ENCODE peak calls at places on chromosomes 5 and 9, in six cellular contexts. U is IMR-90, O is H1, Z is mesendoderm, A is neuronal stem cell, V is trophoblast cell. X is an unnamed sample.

GRCh38 chr9:136379891-136380290 is 6.4 kb upstream of the CARD9 start:
- DNase-seq in U (no peak), O (no peak), Z (no peak), A (no peak), V (no peak), X (no peak)

GRCh38 chr5:133109655-133110483 is 58.1 kb downstream of the HSPA4 start:
- DNase-seq in U (no peak), O (no peak), Z (peak), A (no peak), V (no peak), X (peak)

GRCh38 chr5:142542906-142543305 is 143.0 kb downstream of the FGF1 start:
- DNase-seq in U (peak), O (no peak), Z (peak), A (no peak), V (no peak), X (peak)

GRCh38 chr9:35714123-35714522 is 17.9 kb downstream of the TLN1 start:
- DNase-seq in U (no peak), O (no peak), Z (no peak), A (no peak), V (no peak), X (no peak)

GRCh38 chr5:73606206-73606753 is 19.7 kb upstream of the ARHGEF28 start:
- DNase-seq in U (no peak), O (no peak), Z (no peak), A (no peak), V (no peak), X (no peak)

GRCh38 chr5:89504051-89504450 is 621.1 kb upstream of the MEF2C start:
- DNase-seq in U (no peak), O (no peak), Z (no peak), A (no peak), V (no peak), X (no peak)

GRCh38 chr5:16593630-16594029 is 23.2 kb downstream of the RETREG1 start:
- DNase-seq in U (no peak), O (no peak), Z (no peak), A (no peak), V (peak), X (no peak)

GRCh38 chr5:115770466-115770865 is 46.0 kb downstream of the CDO1 start:
- DNase-seq in U (peak), O (peak), Z (peak), A (peak), V (no peak), X (no peak)

GRCh38 chr5:6551287-6551954 is 81.4 kb downstream of the NSUN2 start:
- DNase-seq in U (no peak), O (no peak), Z (no peak), A (no peak), V (no peak), X (no peak)

GRCh38 chr5:149486726-149487635 is 64.3 kb downstream of the CSNK1A1 start:
- DNase-seq in U (peak), O (no peak), Z (peak), A (no peak), V (peak), X (peak)
- H3K4me2 ChIP-seq in U (peak), O (no peak), Z (no peak), A (no peak), V (peak), X (no peak)

DNA sequence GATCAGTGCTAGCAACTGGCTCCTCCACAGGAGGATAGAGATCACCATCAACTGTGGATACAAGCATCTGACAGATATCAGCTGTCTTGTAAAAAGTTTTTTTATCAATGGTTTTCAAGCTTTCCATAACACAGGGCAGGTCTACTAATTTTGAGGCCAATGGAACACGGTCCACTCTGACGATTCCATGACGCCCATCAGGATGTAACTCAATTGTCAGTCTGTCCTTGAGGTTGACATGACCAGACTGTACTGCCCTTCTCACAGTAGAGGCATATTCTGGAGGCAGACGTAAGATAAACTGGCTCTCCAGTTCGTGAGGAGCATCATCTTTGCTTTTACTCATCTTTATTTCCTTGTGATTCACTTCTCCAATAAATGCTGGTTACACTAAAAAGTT is 885 bp downstream of the TAF7 start:
- DNase-seq in U (no peak), O (no peak), Z (peak), A (no peak), V (no peak), X (no peak)
- H2AK5ac ChIP-seq in U (no peak), O (peak), Z (no peak), A (no peak), V (no peak), X (no peak)

DNA sequence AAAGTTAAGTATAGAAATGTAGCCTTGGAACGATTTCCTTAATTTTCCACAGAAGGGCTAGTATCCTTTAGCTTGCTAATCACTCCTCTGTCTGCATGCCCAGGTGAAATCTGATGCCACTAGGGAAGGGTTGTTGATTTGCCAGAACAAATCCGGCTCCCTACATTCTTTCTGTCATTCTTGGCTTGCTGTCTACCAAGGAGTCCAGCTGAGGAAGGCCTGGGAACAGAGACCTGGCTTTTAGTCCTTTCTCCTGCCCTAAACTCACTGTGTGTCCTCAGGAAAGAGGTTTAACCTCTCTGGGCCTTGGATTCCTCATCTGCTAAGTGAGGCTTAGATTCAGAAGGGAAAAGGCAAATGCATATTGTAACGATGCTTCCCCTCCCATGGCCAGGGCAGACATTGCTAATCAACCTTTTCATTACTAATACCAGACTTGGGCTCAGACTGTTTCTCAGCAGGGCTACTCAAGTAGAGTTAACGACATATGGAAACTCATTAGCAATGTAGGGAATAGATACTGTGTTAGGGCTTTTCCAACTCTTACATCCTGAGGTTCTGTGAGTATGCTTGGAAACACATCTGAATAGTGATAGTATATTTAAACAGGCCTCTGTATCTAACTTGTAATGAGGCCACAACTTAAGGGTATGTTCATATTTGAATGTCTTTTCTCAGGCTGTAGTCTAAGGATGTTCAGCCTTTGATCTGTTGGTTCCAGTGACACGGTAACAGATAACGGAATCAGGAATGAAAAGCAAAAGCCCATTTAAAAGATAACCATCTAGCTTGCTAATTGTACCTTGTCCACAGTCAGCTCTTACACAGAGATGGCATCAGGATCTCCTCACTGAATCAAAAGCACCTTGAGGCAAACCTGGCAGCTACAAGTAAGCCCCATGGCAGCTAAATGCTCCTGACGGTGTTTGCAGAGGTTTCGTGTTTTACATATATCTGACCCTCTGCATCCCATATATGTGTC is 4.1 kb downstream of the GALNT10 start:
- DNase-seq in U (peak), O (no peak), Z (peak), A (no peak), V (no peak), X (no peak)
- H3K4me3 ChIP-seq in U (no peak), O (no peak), Z (no peak), A (no peak), V (no peak), X (no peak)

GRCh38 chr5:128101676-128102075 is 18.1 kb downstream of the SLC12A2 start:
- DNase-seq in U (no peak), O (no peak), Z (peak), A (no peak), V (no peak), X (no peak)

GRCh38 chr5:128099944-128100343 is 16.4 kb downstream of the SLC12A2 start:
- DNase-seq in U (peak), O (no peak), Z (no peak), A (no peak), V (no peak), X (peak)

GRCh38 chr5:128097781-128098180 is 14.2 kb downstream of the SLC12A2 start:
- DNase-seq in U (no peak), O (no peak), Z (no peak), A (no peak), V (no peak), X (no peak)

GRCh38 chr5:128097224-128097623 is 13.7 kb downstream of the SLC12A2 start:
- DNase-seq in U (no peak), O (no peak), Z (no peak), A (no peak), V (no peak), X (no peak)

GRCh38 chr5:128100860-128101557 is 17.4 kb downstream of the SLC12A2 start:
- DNase-seq in U (no peak), O (no peak), Z (no peak), A (no peak), V (no peak), X (no peak)
- H3K4me2 ChIP-seq in U (no peak), O (no peak), Z (no peak), A (no peak), V (no peak), X (no peak)

GRCh38 chr5:150778517-150779396 is at the start of gene SMIM3:
- DNase-seq in U (peak), O (no peak), Z (peak), A (peak), V (peak), X (peak)
- H2AK5ac ChIP-seq in U (peak), O (no peak), Z (no peak), A (no peak), V (no peak), X (peak)

DNA sequence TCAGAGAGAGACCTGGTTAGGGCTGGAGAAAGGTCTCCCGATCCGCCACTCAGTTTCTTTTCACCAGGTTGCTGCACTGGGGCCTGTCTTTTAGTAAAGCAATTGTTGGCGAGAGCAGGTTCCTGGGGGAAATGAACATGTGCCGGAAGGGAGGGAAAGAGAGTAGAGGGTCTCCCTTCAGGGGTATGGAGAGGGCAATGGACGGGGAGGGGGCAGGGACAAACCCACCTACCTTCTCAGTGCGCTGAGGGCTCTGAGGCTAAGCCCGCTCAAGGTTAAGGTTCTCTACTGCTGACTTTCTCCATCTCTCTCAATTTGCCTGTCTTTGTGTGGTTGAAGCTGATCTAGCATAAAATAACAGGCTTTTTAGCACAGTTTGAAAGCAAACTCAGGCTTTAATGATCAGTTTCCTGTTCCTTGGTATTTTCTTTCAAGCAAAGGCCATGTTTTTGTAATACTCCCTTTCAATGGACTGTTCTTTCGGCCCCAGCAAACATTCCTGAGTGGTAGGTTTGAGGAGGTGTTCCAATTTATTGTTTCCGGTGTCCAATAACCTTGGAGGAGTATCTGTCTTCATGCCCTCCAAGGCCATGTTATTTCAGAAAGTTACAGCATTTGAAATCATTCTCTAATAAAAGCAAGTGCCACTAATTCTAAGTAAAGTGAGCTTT is 25.5 kb upstream of the TRAF1 start:
- DNase-seq in U (no peak), O (no peak), Z (no peak), A (no peak), V (no peak), X (no peak)
- H3K4me3 ChIP-seq in U (no peak), O (no peak), Z (no peak), A (no peak), V (no peak), X (no peak)

X was measured in mesenchymal stem cell.